ENCODE peak calls at places on chromosomes 2 and 18, in nine cellular contexts. M is body of pancreas, A is adrenal gland, Q is esophagus squamous epithelium, C is Peyer's patch, G is lower leg skin, H is stomach, V is A549, J is uterus. T is an unnamed sample.

GRCh38 chr2:240872317-240873097 is 3.9 kb downstream of the AGXT start:
- DNase-seq in G (no peak), M (no peak), H (no peak), V (no peak), C (no peak), Q (no peak), A (no peak), J (peak; percentile 12), T (no peak)

GRCh38 chr2:130261970-130262760 is 63.9 kb upstream of the TUBA3E start:
- DNase-seq in C (no peak), J (peak; percentile 37), G (no peak), A (no peak), Q (no peak), M (no peak), H (no peak), V (no peak), T (no peak)

GRCh38 chr18:54825626-54826344 is 2.5 kb upstream of the RAB27B start:
- DNase-seq in A (no peak), Q (no peak), V (no peak), C (no peak), J (no peak), M (no peak), G (no peak), H (no peak), T (no peak)

GRCh38 chr2:171025199-171025598 is 96.1 kb downstream of the GORASP2 start:
- DNase-seq in C (no peak), V (no peak), J (no peak), M (no peak), Q (no peak), H (no peak), G (no peak), A (no peak), T (no peak)

GRCh38 chr2:48471048-48471474 is 58.9 kb upstream of the STON1 start:
- DNase-seq in A (no peak), V (peak; percentile 79), M (no peak), C (no peak), G (no peak), Q (no peak), J (no peak), H (no peak), T (no peak)

GRCh38 chr18:44777429-44778192 is 96.9 kb downstream of the SETBP1 start:
- DNase-seq in H (no peak), J (no peak), G (no peak), C (no peak), M (no peak), A (peak; percentile 64), V (no peak), Q (no peak), T (no peak)

GRCh38 chr18:14978962-14979535 is 231.1 kb downstream of the ANKRD30B start:
- DNase-seq in G (no peak), A (no peak), J (no peak), C (no peak), M (no peak), H (no peak), Q (no peak), V (peak; percentile 2), T (peak; percentile 59)

GRCh38 chr2:193966590-193966989 is 1690.4 kb upstream of the SLC39A10 start:
- DNase-seq in G (no peak), A (no peak), V (peak; percentile 45), H (no peak), C (no peak), M (no peak), Q (no peak), J (no peak), T (no peak)

GRCh38 chr2:45010706-45011036 is 1.4 kb upstream of the SIX2 start:
- DNase-seq in C (no peak), A (no peak), M (no peak), H (no peak), G (no peak), J (no peak), V (no peak), Q (no peak), T (no peak)

GRCh38 chr2:238025741-238026360 is 35.0 kb upstream of the SCLY start:
- DNase-seq in V (no peak), G (no peak), M (no peak), A (peak; percentile 17), J (no peak), C (no peak), H (no peak), Q (no peak), T (no peak)

GRCh38 chr18:62957885-62958472 is 242.6 kb downstream of the PHLPP1 start:
- DNase-seq in Q (no peak), H (peak; percentile 41), V (peak; percentile 65), M (peak; percentile 51), J (no peak), C (peak; percentile 80), G (no peak), A (peak; percentile 74), T (peak; percentile 44)

GRCh38 chr2:112583497-112584133 is 794 bp upstream of the CHCHD5 start:
- DNase-seq in C (no peak), J (no peak), H (no peak), V (peak; percentile 65), G (no peak), Q (no peak), A (peak; percentile 53), M (no peak), T (no peak)

GRCh38 chr2:20525041-20526035 is 78.5 kb downstream of the RHOB start:
- DNase-seq in A (peak; percentile 66), H (peak; percentile 44), M (no peak), J (peak; percentile 42), G (peak; percentile 80), V (peak; percentile 55), Q (no peak), C (peak; percentile 55), T (peak; percentile 21)

GRCh38 chr2:30358351-30358750 is 88.7 kb upstream of the LCLAT1 start:
- DNase-seq in V (no peak), H (no peak), A (no peak), M (no peak), Q (no peak), C (no peak), J (no peak), G (no peak), T (no peak)

DNA sequence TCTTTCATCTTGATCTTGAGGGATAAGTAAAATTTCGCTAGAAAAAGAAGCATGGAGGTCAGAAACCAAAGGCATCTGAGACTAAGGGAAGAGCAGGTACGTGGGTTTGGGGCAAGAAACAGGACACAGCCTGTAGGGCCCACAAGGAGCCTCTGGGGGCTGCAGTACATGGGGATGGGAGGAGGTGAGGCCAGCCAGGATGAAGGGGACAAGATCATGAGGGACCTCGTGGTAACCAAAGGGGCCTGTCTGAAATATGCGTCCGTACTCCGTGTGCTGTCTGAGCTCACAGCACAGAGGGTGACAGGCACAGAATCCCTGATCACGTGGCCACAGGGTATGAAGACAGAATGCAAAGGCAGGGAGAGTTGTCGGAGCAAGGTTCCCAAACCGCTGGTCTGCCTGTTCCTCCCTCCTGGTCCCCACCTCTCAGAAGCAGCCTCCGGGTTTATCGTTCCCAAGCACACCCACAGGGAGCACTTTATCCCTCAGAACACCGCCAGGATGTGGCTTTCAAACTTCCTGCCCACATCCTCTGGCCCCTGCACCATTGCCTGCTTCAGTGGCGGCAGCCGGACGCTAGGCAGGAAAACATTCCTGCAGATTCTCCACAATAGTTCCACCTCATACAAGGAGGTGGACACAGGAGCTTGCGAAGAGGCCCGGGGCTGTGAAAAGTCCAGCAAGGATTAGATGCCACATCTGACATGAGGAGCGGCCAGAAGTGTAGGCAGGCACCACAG is 12.0 kb downstream of the TMEM163 start:
- DNase-seq in H (no peak), G (no peak), V (no peak), C (no peak), M (no peak), Q (no peak), A (no peak), J (no peak), T (no peak)
- TF ChIP-seq POLR2A in H (no peak), G (no peak), V (no peak), C (no peak), M (no peak), Q (no peak), A (no peak), J (no peak), T (no peak)

DNA sequence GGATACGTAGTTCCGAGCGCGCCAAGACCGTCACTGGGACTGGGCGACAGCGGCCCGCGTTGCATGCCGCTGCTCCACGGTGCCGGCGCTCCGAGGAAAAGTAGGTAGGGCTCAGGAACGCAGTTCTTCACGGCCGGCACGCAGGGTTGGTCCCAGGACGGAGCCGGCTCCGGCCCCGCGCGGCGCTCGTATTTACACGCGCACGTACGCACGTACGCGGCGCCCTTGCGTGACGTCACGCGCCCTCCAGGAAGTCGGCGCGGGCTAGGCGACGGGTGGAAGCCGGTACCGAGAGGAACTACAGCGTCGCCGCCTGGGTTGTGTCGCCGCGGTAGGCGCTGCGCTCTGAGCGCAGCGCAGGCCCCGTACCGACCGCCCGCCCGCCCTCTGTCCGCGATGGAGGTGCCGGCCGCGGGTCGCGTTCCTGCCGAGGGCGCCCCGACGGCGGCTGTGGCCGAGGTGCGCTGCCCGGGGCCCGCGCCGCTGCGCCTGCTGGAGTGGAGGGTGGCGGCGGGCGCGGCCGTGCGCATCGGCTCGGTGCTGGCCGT is at the start of gene CTDP1:
- DNase-seq in A (peak; percentile 97), J (peak; percentile 89), H (peak; percentile 96), V (peak; percentile 94), C (peak; percentile 96), G (peak; percentile 87), Q (peak; percentile 78), M (peak; percentile 94), T (peak; percentile 91)
- TF ChIP-seq POLR2A in A (peak; percentile 76), J (no peak), H (no peak), V (peak; percentile 31), C (peak; percentile 50), G (no peak), Q (no peak), M (no peak), T (peak; percentile 78)

GRCh38 chr18:31497711-31498449 is at the start of gene DSG2:
- DNase-seq in C (peak; percentile 87), A (peak; percentile 53), M (peak; percentile 89), V (peak; percentile 63), H (peak; percentile 86), G (peak; percentile 46), J (peak; percentile 37), Q (no peak), T (peak; percentile 92)
- TF ChIP-seq POLR2A in C (peak; percentile 77), A (no peak), M (peak; percentile 83), V (peak; percentile 65), H (no peak), G (no peak), J (no peak), Q (no peak), T (peak; percentile 87)

GRCh38 chr2:5121106-5121505 is 571.1 kb upstream of the SOX11 start:
- DNase-seq in V (no peak), Q (no peak), C (no peak), G (no peak), H (no peak), A (no peak), J (no peak), M (no peak), T (no peak)

GRCh38 chr2:5123597-5124196 is 568.5 kb upstream of the SOX11 start:
- DNase-seq in H (no peak), G (no peak), V (no peak), M (no peak), J (no peak), A (no peak), Q (no peak), C (no peak), T (no peak)

GRCh38 chr2:5121677-5122076 is 570.5 kb upstream of the SOX11 start:
- DNase-seq in V (no peak), H (no peak), A (no peak), Q (no peak), G (no peak), C (no peak), M (no peak), J (no peak), T (no peak)

GRCh38 chr2:5125017-5125730 is 567.0 kb upstream of the SOX11 start:
- DNase-seq in Q (no peak), A (no peak), C (no peak), M (no peak), V (no peak), H (no peak), G (no peak), J (no peak), T (no peak)
- TF ChIP-seq POLR2A in Q (no peak), A (no peak), C (no peak), M (no peak), V (no peak), H (no peak), G (no peak), J (no peak), T (no peak)